ENCODE peak calls at places on chromosome 15, in eight cellular contexts. P, D, X, Q, Y, U, N and M are unnamed samples.
A peak's percentile ranks its signal among the peaks of the same experiment; 100 is the strongest.

GRCh38 chr15:32959077-32959476 is 235.4 kb downstream of the FMN1 start:
- DNase-seq in Q (peak; percentile 20), X (no peak), U (peak; percentile 93), P (no peak), N (no peak), Y (no peak), D (peak; percentile 80), M (no peak)

GRCh38 chr15:52678468-52679231 is 538 bp downstream of the ATOSA start:
- DNase-seq in D (peak; percentile 54), Y (peak; percentile 64), U (peak; percentile 55), X (peak; percentile 49), P (peak; percentile 52), Q (peak; percentile 44), N (peak; percentile 85), M (no peak)

GRCh38 chr15:70281811-70282307 is 184.1 kb upstream of the TLE3 start:
- DNase-seq in U (peak; percentile 65), Y (no peak), N (peak; percentile 45), P (no peak), X (peak; percentile 52), Q (peak; percentile 62), D (peak; percentile 69), M (no peak)

GRCh38 chr15:70524470-70524869 is 238.9 kb downstream of the UACA start:
- DNase-seq in Q (no peak), N (peak; percentile 28), U (no peak), P (no peak), D (no peak), X (no peak), Y (no peak), M (no peak)

GRCh38 chr15:68700395-68701123 is 120.1 kb downstream of the ANP32A start:
- DNase-seq in X (no peak), D (peak; percentile 59), U (peak; percentile 65), P (no peak), Y (no peak), N (no peak), Q (peak; percentile 55), M (no peak)

GRCh38 chr15:65232520-65232919 is 21.2 kb upstream of the CILP start:
- DNase-seq in D (no peak), Q (no peak), N (no peak), Y (no peak), X (no peak), P (no peak), U (no peak), M (no peak)

GRCh38 chr15:25850154-25851111 is 12.7 kb downstream of the ATP10A start:
- DNase-seq in N (no peak), X (peak; percentile 34), U (peak; percentile 64), Y (peak; percentile 78), Q (peak; percentile 58), D (peak; percentile 85), P (peak; percentile 64), M (no peak)

GRCh38 chr15:70857547-70858265 is 3.7 kb upstream of the LARP6 start:
- DNase-seq in Y (no peak), P (no peak), U (no peak), X (no peak), D (peak; percentile 62), N (no peak), Q (peak; percentile 32), M (no peak)

GRCh38 chr15:58016776-58017175 is 48.7 kb downstream of the ALDH1A2 start:
- DNase-seq in N (no peak), D (no peak), Q (no peak), X (no peak), Y (no peak), P (no peak), U (no peak), M (no peak)

GRCh38 chr15:93298901-93299300 is 209.9 kb upstream of the RGMA start:
- DNase-seq in X (no peak), Y (no peak), U (no peak), N (no peak), P (no peak), Q (no peak), D (no peak), M (no peak)

GRCh38 chr15:43769584-43770228 is 7.1 kb downstream of the ELL3 start:
- DNase-seq in D (peak; percentile 65), Q (peak; percentile 74), P (peak; percentile 37), N (no peak), U (peak; percentile 38), Y (peak; percentile 39), X (peak; percentile 63), M (no peak)

GRCh38 chr15:38190501-38190900 is 62.1 kb upstream of the SPRED1 start:
- DNase-seq in U (no peak), P (no peak), Q (no peak), Y (peak; percentile 5), X (no peak), N (no peak), D (no peak), M (no peak)

GRCh38 chr15:51846463-51847230 is 17.2 kb downstream of the TMOD3 start:
- DNase-seq in U (peak; percentile 80), D (peak; percentile 41), N (no peak), Y (peak; percentile 72), P (no peak), Q (peak; percentile 64), X (peak; percentile 92), M (no peak)

GRCh38 chr15:70826634-70827033 is 27.3 kb downstream of the LARP6 start:
- DNase-seq in X (peak; percentile 94), U (peak; percentile 61), D (peak; percentile 94), N (peak; percentile 85), Q (peak; percentile 60), Y (peak; percentile 78), P (no peak), M (no peak)

GRCh38 chr15:25508369-25509002 is 69.7 kb upstream of the UBE3A start:
- DNase-seq in N (no peak), Q (peak; percentile 29), Y (peak; percentile 29), X (peak; percentile 38), P (no peak), U (peak; percentile 24), D (peak; percentile 62), M (no peak)

GRCh38 chr15:37083610-37084009 is 16.7 kb downstream of the MEIS2 start:
- DNase-seq in Q (no peak), N (no peak), D (no peak), X (no peak), P (no peak), U (no peak), Y (no peak), M (no peak)

GRCh38 chr15:38010390-38010789 is 76.0 kb downstream of the TMCO5A start:
- DNase-seq in N (no peak), D (peak; percentile 68), Q (no peak), X (no peak), Y (no peak), P (no peak), U (peak; percentile 18), M (no peak)

GRCh38 chr15:75597667-75598341 is 18.7 kb upstream of the PTPN9 start:
- DNase-seq in P (no peak), U (no peak), N (no peak), Q (no peak), Y (peak; percentile 33), D (no peak), X (no peak), M (no peak)

GRCh38 chr15:98954411-98954810 is 53.2 kb downstream of the PGPEP1L start:
- DNase-seq in P (no peak), N (no peak), X (no peak), D (peak; percentile 93), U (peak; percentile 87), Q (peak; percentile 57), Y (no peak), M (peak; percentile 39)

GRCh38 chr15:47374222-47374621 is 343.1 kb upstream of the SEMA6D start:
- DNase-seq in X (peak; percentile 47), U (no peak), Q (peak; percentile 12), Y (peak; percentile 0), D (peak; percentile 5), N (no peak), P (no peak), M (no peak)

GRCh38 chr15:65902373-65902772 is 33.1 kb downstream of the RAB11A start:
- DNase-seq in D (no peak), U (no peak), X (peak; percentile 95), Q (no peak), N (no peak), Y (peak; percentile 84), P (no peak), M (peak; percentile 40)

GRCh38 chr15:48477795-48478360 is 146.6 kb downstream of the DUT start:
- DNase-seq in Q (no peak), N (no peak), X (no peak), U (no peak), P (no peak), D (no peak), Y (no peak), M (no peak)
- H3K4me3 ChIP-seq in Q (no peak overlapping the region), N (no peak overlapping the region), X (no peak overlapping the region), U (no peak overlapping the region), P (no peak overlapping the region), D (no peak overlapping the region), Y (no peak overlapping the region), M (no peak overlapping the region)

GRCh38 chr15:89034305-89034704 is 54.0 kb upstream of the ABHD2 start:
- DNase-seq in N (no peak), P (no peak), Y (peak; percentile 62), U (no peak), Q (peak; percentile 23), D (peak; percentile 44), X (no peak), M (no peak)
- TF ChIP-seq CTCF in N (no peak), P (no peak), Y (peak; percentile 62), U (peak; percentile 43), Q (peak; percentile 64), D (peak; percentile 62), X (peak; percentile 27), M (peak; percentile 57)

DNA sequence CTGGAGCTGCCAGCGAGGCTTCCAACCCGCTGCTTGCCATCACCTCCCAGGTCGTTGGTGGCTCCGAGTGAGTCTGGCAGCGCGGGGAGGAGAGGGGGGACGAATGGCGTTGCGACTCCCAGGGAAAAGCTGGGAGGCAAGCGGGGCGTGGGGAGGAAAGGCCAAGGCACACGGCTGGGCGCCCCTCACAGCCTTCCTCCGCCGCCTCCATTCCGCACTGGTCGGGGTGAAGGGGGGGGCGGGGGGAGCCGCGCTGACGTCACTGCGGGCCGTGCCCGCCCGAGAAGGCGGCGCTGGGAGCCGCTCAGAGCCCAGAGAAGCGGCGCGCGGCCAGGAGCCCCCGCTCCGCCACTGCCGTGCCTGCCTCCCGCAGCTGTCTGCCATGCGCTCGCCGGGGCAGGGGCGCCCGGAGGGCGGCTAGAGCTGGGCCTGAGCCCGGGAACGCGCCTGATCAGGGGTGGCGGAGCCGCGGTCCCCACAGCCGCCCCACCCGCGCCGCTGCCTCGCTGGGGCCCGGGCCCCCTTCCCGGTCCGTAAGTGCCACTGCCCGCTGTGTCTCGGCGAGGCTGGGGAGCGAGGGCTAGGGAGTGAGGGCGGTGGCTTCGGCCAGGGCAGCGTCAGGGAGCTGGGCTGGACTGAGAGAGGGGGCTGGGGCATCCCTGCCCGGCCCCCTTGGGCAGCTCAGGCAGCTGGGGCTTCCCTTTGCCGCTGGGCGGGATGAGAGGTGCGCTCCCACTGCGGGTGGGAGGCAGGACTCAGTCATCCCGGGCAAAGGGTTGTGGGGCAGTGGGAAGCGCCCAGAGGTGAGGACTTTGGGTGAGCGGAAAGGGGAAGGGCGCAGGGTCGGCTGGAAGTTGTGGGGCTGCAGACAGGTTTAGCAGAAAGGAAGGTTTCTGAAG is 27.8 kb upstream of the POLG start:
- DNase-seq in U (no peak), N (no peak), Y (no peak), Q (no peak), X (no peak), D (no peak), P (no peak), M (no peak)
- H3K4me3 ChIP-seq in U (no peak overlapping the region), N (peak overlapping the region; percentile 21), Y (peak overlapping the region; percentile 39), Q (no peak overlapping the region), X (no peak overlapping the region), D (no peak overlapping the region), P (no peak overlapping the region), M (no peak overlapping the region)

GRCh38 chr15:100055821-100056220 is 286.0 kb downstream of the ADAMTS17 start:
- DNase-seq in D (no peak), U (no peak), P (no peak), X (no peak), N (no peak), Q (no peak), Y (no peak), M (no peak)
- TF ChIP-seq CTCF in D (no peak), U (no peak), P (no peak), X (no peak), N (no peak), Q (no peak), Y (no peak), M (no peak)